ENCODE peak calls at places on chromosomes 3 and 15, in four cellular contexts. T, C, K and W are unnamed samples.
A peak's percentile ranks its signal among the peaks of the same experiment; 100 is the strongest.

GRCh38 chr3:61493339-61493738 is 68.0 kb upstream of the PTPRG start:
- DNase-seq in T (no peak), C (no peak), K (no peak), W (no peak)

GRCh38 chr3:128495435-128495970 is 2.5 kb upstream of the GATA2 start:
- DNase-seq in T (no peak), C (no peak), K (peak; percentile 66), W (no peak)

GRCh38 chr3:33360136-33360825 is 79.9 kb downstream of the UBP1 start:
- DNase-seq in T (peak; percentile 31), C (peak; percentile 41), K (no peak), W (peak; percentile 79)

GRCh38 chr3:52774901-52775864 is 2.2 kb upstream of the ITIH1 start:
- DNase-seq in T (no peak), C (peak; percentile 91), K (no peak), W (no peak)

GRCh38 chr3:44021646-44022594 is 219.8 kb upstream of the TOPAZ1 start:
- DNase-seq in T (no peak), C (no peak), K (no peak), W (no peak)

GRCh38 chr3:24018784-24019570 is 73.9 kb downstream of the NR1D2 start:
- DNase-seq in T (no peak), C (no peak), K (no peak), W (no peak)

GRCh38 chr3:10600159-10601125 is 95.1 kb upstream of the ATP2B2 start:
- DNase-seq in T (no peak), C (no peak), K (no peak), W (no peak)

GRCh38 chr3:31106204-31106603 is 211.7 kb upstream of the GADL1 start:
- DNase-seq in T (no peak), C (peak; percentile 3), K (peak; percentile 36), W (peak; percentile 74)

GRCh38 chr3:171267089-171267488 is 193.1 kb downstream of the TNIK start:
- DNase-seq in T (no peak), C (no peak), K (no peak), W (no peak)

GRCh38 chr3:171269557-171269956 is 190.6 kb downstream of the TNIK start:
- DNase-seq in T (no peak), C (no peak), K (no peak), W (no peak)

GRCh38 chr3:171266034-171266805 is 194.0 kb downstream of the TNIK start:
- DNase-seq in T (no peak), C (no peak), K (no peak), W (peak; percentile 41)

GRCh38 chr3:171270541-171270940 is 189.7 kb downstream of the TNIK start:
- DNase-seq in T (no peak), C (no peak), K (no peak), W (no peak)

DNA sequence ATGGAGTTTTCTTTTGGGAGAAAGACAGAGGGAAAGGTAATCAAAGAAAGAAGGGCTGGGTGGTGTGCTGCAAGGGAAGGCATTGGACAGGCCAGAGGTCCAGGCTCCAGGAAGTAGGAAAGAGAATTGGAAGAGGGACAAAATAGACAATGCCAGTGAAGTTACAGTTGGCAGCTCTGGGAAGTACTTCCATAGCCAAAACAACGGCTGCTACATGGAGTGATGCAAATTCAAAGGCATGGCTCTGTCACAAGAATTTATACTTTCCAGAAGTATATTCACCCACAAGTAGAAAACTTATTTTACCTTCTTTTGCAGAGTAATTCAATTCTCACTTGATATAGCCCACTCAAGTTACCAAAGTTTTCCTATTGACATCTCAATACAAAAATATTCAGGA is 191.5 kb downstream of the TNIK start:
- DNase-seq in T (no peak), C (no peak), K (no peak), W (no peak)
- H3K4me1 ChIP-seq in T (no peaks in the 10 kb centered on the region), C (no peaks in the 10 kb centered on the region), K (no peaks in the 10 kb centered on the region), W (peaks cover 2% of the 10 kb centered on the region)

GRCh38 chr3:191263365-191263764 is 64.3 kb downstream of the OSTN start:
- DNase-seq in T (no peak), C (no peak), K (no peak), W (no peak)
- TF ChIP-seq MAZ in T (no peak), C (no peak), K (no peak), W (no peak)

GRCh38 chr3:184169896-184170875 is 4.5 kb upstream of the AP2M1 start:
- DNase-seq in T (no peak), C (no peak), K (no peak), W (no peak)
- H3K4me1 ChIP-seq in T (peaks cover 6% of the 10 kb centered on the region), C (peaks cover 7% of the 10 kb centered on the region), K (peaks cover 27% of the 10 kb centered on the region), W (peaks cover 18% of the 10 kb centered on the region)

GRCh38 chr3:14718539-14718938 is 43.6 kb downstream of the C3orf20 start:
- DNase-seq in T (no peak), C (no peak), K (no peak), W (no peak)
- TF ChIP-seq MAZ in T (no peak), C (no peak), K (no peak), W (no peak)

DNA sequence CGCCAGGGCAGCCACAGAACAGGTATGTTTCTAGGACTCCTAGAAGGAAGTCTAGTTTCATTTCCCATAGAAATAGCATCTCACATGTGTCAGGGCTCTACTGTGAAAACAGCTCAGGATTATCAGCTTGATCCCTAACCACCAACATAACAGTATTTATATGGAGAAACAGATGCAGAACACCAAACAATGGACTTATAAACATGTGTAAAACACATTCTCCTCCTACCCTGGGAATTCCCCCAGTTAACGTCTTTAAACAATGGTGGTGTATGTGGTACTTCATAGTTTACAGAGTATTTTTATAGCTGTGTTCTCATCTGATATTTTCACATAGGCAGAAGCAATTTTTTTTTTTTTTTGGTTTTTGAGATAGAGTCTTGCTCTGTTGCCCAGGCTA is 9.7 kb downstream of the TNFSF10 start:
- DNase-seq in T (no peak), C (no peak), K (no peak), W (peak; percentile 79)
- H3K4me1 ChIP-seq in T (peaks cover 14% of the 10 kb centered on the region), C (peaks cover 39% of the 10 kb centered on the region), K (no peaks in the 10 kb centered on the region), W (peaks cover 9% of the 10 kb centered on the region)

DNA sequence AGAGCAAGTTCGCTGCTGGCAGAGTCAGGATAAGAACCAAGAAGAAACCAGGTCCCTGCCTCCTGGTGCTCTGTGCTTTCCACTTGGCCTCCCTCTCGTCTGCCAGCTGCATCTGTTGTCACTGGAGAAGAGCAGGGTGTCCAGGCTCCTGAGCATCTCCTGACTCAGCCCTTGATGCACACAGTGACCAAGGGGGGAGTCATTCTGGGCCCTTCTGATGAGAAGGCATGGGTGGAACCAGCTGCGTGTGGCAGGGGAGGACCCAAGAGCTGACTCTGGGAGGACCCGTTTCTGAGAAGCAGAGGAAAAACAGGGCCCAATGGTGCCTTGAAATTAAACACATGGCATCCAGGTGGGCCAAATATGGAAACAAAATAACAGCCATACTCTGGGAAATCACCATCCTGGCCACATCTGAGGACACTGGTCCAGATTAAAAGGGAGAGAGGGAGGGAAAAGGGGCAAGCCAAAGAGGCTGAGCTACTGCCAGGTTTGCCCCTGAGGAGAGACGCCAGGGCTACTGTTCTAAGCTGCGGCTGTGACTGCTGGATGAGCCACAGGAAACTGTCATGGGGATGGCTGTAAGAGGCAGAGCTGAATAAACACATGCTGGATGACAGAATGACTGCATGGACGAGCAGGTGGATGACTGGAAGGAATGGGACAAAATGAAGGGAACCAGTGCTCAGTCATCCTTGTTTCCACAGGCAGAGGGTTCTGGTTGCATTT is 58.1 kb upstream of the CA12 start:
- DNase-seq in T (no peak), C (no peak), K (no peak), W (peak; percentile 65)
- TF ChIP-seq MAZ in T (no peak), C (no peak), K (no peak), W (no peak)

GRCh38 chr3:45993421-45994027 is 2.1 kb downstream of the FYCO1 start:
- DNase-seq in T (no peak), C (no peak), K (no peak), W (no peak)
- H3K4me1 ChIP-seq in T (peaks cover 17% of the 10 kb centered on the region), C (peaks cover 31% of the 10 kb centered on the region), K (peaks cover 28% of the 10 kb centered on the region), W (peaks cover 19% of the 10 kb centered on the region)

DNA sequence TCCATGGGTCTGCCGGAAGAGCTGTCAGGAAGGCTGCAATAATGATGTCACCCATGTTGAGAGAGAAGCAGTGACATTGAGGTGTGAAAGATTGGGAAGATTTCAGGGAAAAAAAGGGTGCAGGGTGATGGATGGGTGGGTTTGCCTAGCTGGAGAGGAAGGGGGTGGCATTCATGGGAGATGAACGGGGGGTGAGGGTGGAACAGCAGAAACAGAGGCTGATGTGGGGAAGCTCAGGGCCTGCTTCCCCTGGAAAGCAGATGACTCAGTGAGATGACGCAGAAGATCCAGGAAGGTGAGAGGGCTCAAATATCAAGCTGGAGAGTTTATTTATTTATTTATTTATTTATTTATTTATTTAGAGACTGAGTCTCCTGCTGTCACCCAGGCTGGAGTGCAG is 19.8 kb upstream of the IREB2 start:
- DNase-seq in T (no peak), C (no peak), K (no peak), W (peak; percentile 9)
- TF ChIP-seq MAZ in T (no peak), C (no peak), K (no peak), W (no peak)